ENCODE peak calls at places on chromosomes 6 and 20, in six cellular contexts. One of them, this sample, is unnamed.

GRCh38 chr6:57313711-57314471 is 3.5 kb upstream of the PRIM2 start:
- DNase-seq in neuronal stem cell: no peak
- DNase-seq in PC-3: peak; percentile 97
- DNase-seq in CD8-positive, alpha-beta memory T cell: no peak
- DNase-seq in GM23248: peak; percentile 99
- DNase-seq in adrenal gland: peak; percentile 59
- DNase-seq in this sample: peak; percentile 50

GRCh38 chr6:152984387-152984872 is 1.6 kb upstream of the FBXO5 start:
- DNase-seq in neuronal stem cell: no peak
- DNase-seq in PC-3: no peak
- DNase-seq in CD8-positive, alpha-beta memory T cell: no peak
- DNase-seq in GM23248: peak; percentile 38
- DNase-seq in adrenal gland: no peak
- DNase-seq in this sample: no peak

GRCh38 chr6:1708141-1708540 is 98.4 kb downstream of the FOXC1 start:
- DNase-seq in neuronal stem cell: no peak
- DNase-seq in PC-3: no peak
- DNase-seq in CD8-positive, alpha-beta memory T cell: no peak
- DNase-seq in GM23248: no peak
- DNase-seq in adrenal gland: no peak
- DNase-seq in this sample: no peak

GRCh38 chr6:2634151-2634964 is 116.4 kb downstream of the MYLK4 start:
- DNase-seq in neuronal stem cell: peak; percentile 77
- DNase-seq in PC-3: peak; percentile 90
- DNase-seq in CD8-positive, alpha-beta memory T cell: peak; percentile 62
- DNase-seq in GM23248: peak; percentile 85
- DNase-seq in adrenal gland: peak; percentile 89
- DNase-seq in this sample: peak; percentile 70

GRCh38 chr6:121959501-121959900 is 440.0 kb upstream of the HSF2 start:
- DNase-seq in neuronal stem cell: no peak
- DNase-seq in PC-3: no peak
- DNase-seq in CD8-positive, alpha-beta memory T cell: no peak
- DNase-seq in GM23248: no peak
- DNase-seq in adrenal gland: no peak
- DNase-seq in this sample: no peak

GRCh38 chr6:26003102-26003694 is 40.6 kb downstream of the TRIM38 start:
- DNase-seq in neuronal stem cell: no peak
- DNase-seq in PC-3: peak; percentile 68
- DNase-seq in CD8-positive, alpha-beta memory T cell: peak; percentile 28
- DNase-seq in GM23248: peak; percentile 66
- DNase-seq in adrenal gland: peak; percentile 71
- DNase-seq in this sample: peak; percentile 52

GRCh38 chr20:21971436-21971835 is 266.0 kb downstream of the PAX1 start:
- DNase-seq in neuronal stem cell: no peak
- DNase-seq in PC-3: no peak
- DNase-seq in CD8-positive, alpha-beta memory T cell: no peak
- DNase-seq in GM23248: no peak
- DNase-seq in adrenal gland: no peak
- DNase-seq in this sample: no peak

GRCh38 chr6:90446164-90446563 is 140.7 kb downstream of the MAP3K7 start:
- DNase-seq in neuronal stem cell: no peak
- DNase-seq in PC-3: no peak
- DNase-seq in CD8-positive, alpha-beta memory T cell: no peak
- DNase-seq in GM23248: no peak
- DNase-seq in adrenal gland: no peak
- DNase-seq in this sample: no peak

GRCh38 chr6:135938588-135939215 is 87.2 kb downstream of the PDE7B start:
- DNase-seq in neuronal stem cell: no peak
- DNase-seq in PC-3: peak; percentile 30
- DNase-seq in CD8-positive, alpha-beta memory T cell: no peak
- DNase-seq in GM23248: peak; percentile 75
- DNase-seq in adrenal gland: peak; percentile 10
- DNase-seq in this sample: no peak

GRCh38 chr6:3961581-3962225 is 112.5 kb downstream of the FAM50B start:
- DNase-seq in neuronal stem cell: no peak
- DNase-seq in PC-3: no peak
- DNase-seq in CD8-positive, alpha-beta memory T cell: no peak
- DNase-seq in GM23248: peak; percentile 23
- DNase-seq in adrenal gland: no peak
- DNase-seq in this sample: no peak

GRCh38 chr20:53839423-53840176 is 230.8 kb downstream of the BCAS1 start:
- DNase-seq in neuronal stem cell: no peak
- DNase-seq in PC-3: peak; percentile 43
- DNase-seq in CD8-positive, alpha-beta memory T cell: peak; percentile 49
- DNase-seq in GM23248: no peak
- DNase-seq in adrenal gland: peak; percentile 12
- DNase-seq in this sample: no peak

GRCh38 chr20:5696011-5696559 is 54.1 kb upstream of the SHLD1 start:
- DNase-seq in neuronal stem cell: no peak
- DNase-seq in PC-3: peak; percentile 93
- DNase-seq in CD8-positive, alpha-beta memory T cell: no peak
- DNase-seq in GM23248: peak; percentile 73
- DNase-seq in adrenal gland: no peak
- DNase-seq in this sample: no peak

GRCh38 chr6:137829641-137830083 is 37.4 kb upstream of the TNFAIP3 start:
- DNase-seq in neuronal stem cell: no peak
- DNase-seq in PC-3: peak; percentile 79
- DNase-seq in CD8-positive, alpha-beta memory T cell: no peak
- DNase-seq in GM23248: peak; percentile 55
- DNase-seq in adrenal gland: no peak
- DNase-seq in this sample: no peak

GRCh38 chr6:136331461-136331860 is 41.8 kb upstream of the BCLAF1 start:
- DNase-seq in neuronal stem cell: no peak
- DNase-seq in PC-3: no peak
- DNase-seq in CD8-positive, alpha-beta memory T cell: no peak
- DNase-seq in GM23248: no peak
- DNase-seq in adrenal gland: no peak
- DNase-seq in this sample: no peak

GRCh38 chr20:25050501-25051350 is 7.2 kb downstream of the ACSS1 start:
- DNase-seq in neuronal stem cell: no peak
- DNase-seq in PC-3: no peak
- DNase-seq in CD8-positive, alpha-beta memory T cell: no peak
- DNase-seq in GM23248: no peak
- DNase-seq in adrenal gland: no peak
- DNase-seq in this sample: no peak

GRCh38 chr6:75230484-75231325 is 12.9 kb downstream of the COX7A2 start:
- DNase-seq in neuronal stem cell: peak; percentile 33
- DNase-seq in PC-3: peak; percentile 51
- DNase-seq in CD8-positive, alpha-beta memory T cell: no peak
- DNase-seq in GM23248: peak; percentile 81
- DNase-seq in adrenal gland: peak; percentile 34
- DNase-seq in this sample: no peak

GRCh38 chr20:21294755-21295154 is 8.4 kb upstream of the XRN2 start:
- DNase-seq in neuronal stem cell: no peak
- DNase-seq in PC-3: no peak
- DNase-seq in CD8-positive, alpha-beta memory T cell: no peak
- DNase-seq in GM23248: no peak
- DNase-seq in adrenal gland: no peak
- DNase-seq in this sample: no peak

GRCh38 chr6:71489736-71490135 is 201.1 kb downstream of the OGFRL1 start:
- DNase-seq in neuronal stem cell: no peak
- DNase-seq in PC-3: peak; percentile 73
- DNase-seq in CD8-positive, alpha-beta memory T cell: no peak
- DNase-seq in GM23248: peak; percentile 90
- DNase-seq in adrenal gland: no peak
- DNase-seq in this sample: no peak

GRCh38 chr6:30037182-30037788 is 23.8 kb upstream of the POLR1H start:
- DNase-seq in neuronal stem cell: no peak
- DNase-seq in PC-3: peak; percentile 51
- DNase-seq in CD8-positive, alpha-beta memory T cell: no peak
- DNase-seq in GM23248: peak; percentile 49
- DNase-seq in adrenal gland: peak; percentile 47
- DNase-seq in this sample: no peak

GRCh38 chr6:118843685-118844390 is 50.1 kb upstream of the ASF1A start:
- DNase-seq in neuronal stem cell: no peak
- DNase-seq in PC-3: no peak
- DNase-seq in CD8-positive, alpha-beta memory T cell: no peak
- DNase-seq in GM23248: peak; percentile 32
- DNase-seq in adrenal gland: no peak
- DNase-seq in this sample: no peak

GRCh38 chr20:58056021-58056591 is 172.3 kb downstream of the ANKRD60 start:
- DNase-seq in neuronal stem cell: no peak
- DNase-seq in PC-3: no peak
- DNase-seq in CD8-positive, alpha-beta memory T cell: no peak
- DNase-seq in GM23248: no peak
- DNase-seq in adrenal gland: no peak
- DNase-seq in this sample: no peak

GRCh38 chr6:4948781-4949450 is 54.9 kb downstream of the RPP40 start:
- DNase-seq in neuronal stem cell: no peak
- DNase-seq in PC-3: no peak
- DNase-seq in CD8-positive, alpha-beta memory T cell: no peak
- DNase-seq in GM23248: no peak
- DNase-seq in adrenal gland: no peak
- DNase-seq in this sample: no peak

GRCh38 chr20:41594514-41595322 is 23.5 kb downstream of the CHD6 start:
- DNase-seq in neuronal stem cell: no peak
- DNase-seq in PC-3: no peak
- DNase-seq in CD8-positive, alpha-beta memory T cell: no peak
- DNase-seq in GM23248: no peak
- DNase-seq in adrenal gland: no peak
- DNase-seq in this sample: no peak
- H3K9me3 ChIP-seq in neuronal stem cell: peaks cover 62% of the 10 kb centered on the region
- H3K9me3 ChIP-seq in PC-3: peaks cover 30% of the 10 kb centered on the region
- H3K9me3 ChIP-seq in CD8-positive, alpha-beta memory T cell: peaks cover 21% of the 10 kb centered on the region
- H3K9me3 ChIP-seq in GM23248: no peaks in the 10 kb centered on the region
- H3K9me3 ChIP-seq in adrenal gland: no peaks in the 10 kb centered on the region
- H3K9me3 ChIP-seq in this sample: no peaks in the 10 kb centered on the region

GRCh38 chr6:170163405-170164170 is 127.3 kb downstream of the DLL1 start:
- DNase-seq in neuronal stem cell: no peak
- DNase-seq in PC-3: no peak
- DNase-seq in CD8-positive, alpha-beta memory T cell: no peak
- DNase-seq in GM23248: no peak
- DNase-seq in adrenal gland: no peak
- DNase-seq in this sample: no peak

GRCh38 chr6:170164271-170164900 is 126.5 kb downstream of the DLL1 start:
- DNase-seq in neuronal stem cell: no peak
- DNase-seq in PC-3: no peak
- DNase-seq in CD8-positive, alpha-beta memory T cell: no peak
- DNase-seq in GM23248: no peak
- DNase-seq in adrenal gland: no peak
- DNase-seq in this sample: no peak

GRCh38 chr6:170165085-170165484 is 125.8 kb downstream of the DLL1 start:
- DNase-seq in neuronal stem cell: no peak
- DNase-seq in PC-3: no peak
- DNase-seq in CD8-positive, alpha-beta memory T cell: no peak
- DNase-seq in GM23248: peak; percentile 47
- DNase-seq in adrenal gland: no peak
- DNase-seq in this sample: no peak

GRCh38 chr6:170166511-170167122 is 124.3 kb downstream of the DLL1 start:
- DNase-seq in neuronal stem cell: no peak
- DNase-seq in PC-3: no peak
- DNase-seq in CD8-positive, alpha-beta memory T cell: no peak
- DNase-seq in GM23248: no peak
- DNase-seq in adrenal gland: no peak
- DNase-seq in this sample: no peak

DNA sequence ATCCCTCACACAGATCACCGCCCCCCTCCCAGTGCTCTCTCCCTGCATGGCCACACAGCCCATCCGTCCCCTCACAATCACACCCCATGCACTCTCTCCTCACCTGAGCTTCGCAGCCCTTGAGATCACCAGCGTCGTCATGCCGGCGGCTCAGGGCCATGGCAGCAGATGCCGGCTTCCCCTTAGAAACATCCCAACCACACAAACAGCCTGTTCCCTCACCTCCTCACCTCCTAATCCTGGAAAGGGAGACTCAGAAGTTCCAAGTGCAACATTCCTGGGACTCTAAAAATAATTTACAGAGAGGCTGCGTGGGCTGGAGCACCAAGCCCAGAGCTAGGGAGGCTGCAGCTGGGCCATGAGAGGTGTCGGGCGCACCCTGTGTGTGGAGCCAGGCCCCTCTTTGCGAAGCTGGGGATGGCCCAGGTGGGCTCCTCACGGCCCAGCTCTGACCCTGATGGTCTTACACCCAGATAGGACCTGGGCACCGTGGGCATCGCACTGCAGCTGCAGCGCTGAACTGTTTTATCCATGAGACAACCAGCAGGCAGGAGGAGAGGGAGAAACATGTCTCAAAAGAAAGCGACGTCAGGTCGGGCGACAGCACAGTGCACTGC is 125.3 kb downstream of the DLL1 start:
- DNase-seq in neuronal stem cell: no peak
- DNase-seq in PC-3: no peak
- DNase-seq in CD8-positive, alpha-beta memory T cell: no peak
- DNase-seq in GM23248: peak; percentile 10
- DNase-seq in adrenal gland: no peak
- DNase-seq in this sample: no peak
- H3K9me3 ChIP-seq in neuronal stem cell: peaks cover 11% of the 10 kb centered on the region
- H3K9me3 ChIP-seq in PC-3: no peaks in the 10 kb centered on the region
- H3K9me3 ChIP-seq in CD8-positive, alpha-beta memory T cell: no peaks in the 10 kb centered on the region
- H3K9me3 ChIP-seq in GM23248: no peaks in the 10 kb centered on the region
- H3K9me3 ChIP-seq in adrenal gland: no peaks in the 10 kb centered on the region
- H3K9me3 ChIP-seq in this sample: no peaks in the 10 kb centered on the region

DNA sequence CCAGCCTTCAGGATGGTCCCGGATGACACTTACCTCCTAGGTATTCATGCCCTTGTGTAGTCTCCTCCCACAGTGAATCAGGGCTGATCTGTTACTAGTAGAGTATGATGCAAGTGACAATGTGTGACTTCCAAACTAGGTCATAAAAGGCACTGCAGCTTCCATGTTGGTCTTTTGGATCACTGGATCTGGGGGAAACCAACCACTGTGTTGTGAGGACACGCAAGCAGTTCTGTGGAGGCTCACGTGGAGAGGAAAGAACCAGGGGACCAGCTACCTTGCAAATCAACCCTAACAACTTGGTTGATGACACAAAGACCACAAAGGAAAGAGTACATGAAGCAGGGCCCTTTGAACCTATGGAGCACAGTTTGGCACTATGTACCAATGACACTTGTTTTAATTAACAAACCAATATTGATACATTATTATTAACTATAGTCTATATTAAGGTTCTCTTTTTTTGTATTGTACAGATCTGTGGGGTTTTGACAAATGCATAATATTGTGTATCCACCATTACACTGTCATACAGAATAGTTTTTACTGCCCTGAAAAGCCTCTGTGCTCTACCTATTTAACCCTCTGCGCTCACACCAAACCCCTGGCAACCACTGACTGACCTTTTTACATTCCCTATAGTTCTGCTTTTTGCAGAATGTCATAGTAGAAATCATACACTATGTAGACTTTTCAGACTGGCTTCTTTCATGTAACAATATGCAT is 16.3 kb upstream of the SDCBP2 start:
- DNase-seq in neuronal stem cell: no peak
- DNase-seq in PC-3: no peak
- DNase-seq in CD8-positive, alpha-beta memory T cell: no peak
- DNase-seq in GM23248: peak; percentile 38
- DNase-seq in adrenal gland: no peak
- DNase-seq in this sample: no peak
- H3K9me3 ChIP-seq in neuronal stem cell: no peaks in the 10 kb centered on the region
- H3K9me3 ChIP-seq in PC-3: no peaks in the 10 kb centered on the region
- H3K9me3 ChIP-seq in CD8-positive, alpha-beta memory T cell: no peaks in the 10 kb centered on the region
- H3K9me3 ChIP-seq in GM23248: no peaks in the 10 kb centered on the region
- H3K9me3 ChIP-seq in adrenal gland: no peaks in the 10 kb centered on the region
- H3K9me3 ChIP-seq in this sample: no peaks in the 10 kb centered on the region

GRCh38 chr6:327538-328183 is 35.4 kb downstream of the DUSP22 start:
- DNase-seq in neuronal stem cell: no peak
- DNase-seq in PC-3: no peak
- DNase-seq in CD8-positive, alpha-beta memory T cell: no peak
- DNase-seq in GM23248: peak; percentile 68
- DNase-seq in adrenal gland: no peak
- DNase-seq in this sample: no peak
- H3K9me3 ChIP-seq in neuronal stem cell: no peaks in the 10 kb centered on the region
- H3K9me3 ChIP-seq in PC-3: no peaks in the 10 kb centered on the region
- H3K9me3 ChIP-seq in CD8-positive, alpha-beta memory T cell: no peaks in the 10 kb centered on the region
- H3K9me3 ChIP-seq in GM23248: no peaks in the 10 kb centered on the region
- H3K9me3 ChIP-seq in adrenal gland: no peaks in the 10 kb centered on the region
- H3K9me3 ChIP-seq in this sample: no peaks in the 10 kb centered on the region